ENCODE peak calls at places on chromosomes 2 and 18, in nine cellular contexts. P, C, D, O, W, K, M, X and R are unnamed samples.

GRCh38 chr2:46487667-46488333 is 8.4 kb downstream of the TMEM247 start:
- DNase-seq in P (no peak), C (peak), D (no peak), O (peak), W (no peak), K (no peak), M (peak), X (no peak), R (peak)

GRCh38 chr18:32093106-32093511 is 1.4 kb downstream of the RNF138 start:
- DNase-seq in P (no peak), C (peak), D (peak), O (peak), W (peak), K (peak), M (peak), X (peak), R (peak)

GRCh38 chr2:189143930-189144329 is 35.6 kb downstream of the COL5A2 start:
- DNase-seq in P (no peak), C (peak), D (no peak), O (peak), W (no peak), K (no peak), M (no peak), X (no peak), R (no peak)

GRCh38 chr18:59865241-59865986 is 34.4 kb upstream of the PMAIP1 start:
- DNase-seq in P (no peak), C (no peak), D (no peak), O (no peak), W (no peak), K (no peak), M (no peak), X (no peak), R (no peak)

GRCh38 chr2:136129601-136130000 is 11.7 kb upstream of the CXCR4 start:
- DNase-seq in P (no peak), C (no peak), D (no peak), O (no peak), W (no peak), K (peak), M (no peak), X (no peak), R (no peak)

GRCh38 chr2:53593891-53594585 is 173.6 kb upstream of the CHAC2 start:
- DNase-seq in P (peak), C (peak), D (no peak), O (peak), W (no peak), K (no peak), M (no peak), X (no peak), R (no peak)

GRCh38 chr2:133651861-133652260 is 83.6 kb upstream of the NCKAP5 start:
- DNase-seq in P (no peak), C (no peak), D (no peak), O (no peak), W (no peak), K (no peak), M (no peak), X (no peak), R (no peak)

GRCh38 chr2:239369631-239370161 is 31.1 kb downstream of the HDAC4 start:
- DNase-seq in P (peak), C (peak), D (no peak), O (no peak), W (peak), K (peak), M (peak), X (no peak), R (peak)

GRCh38 chr18:35603528-35603927 is 22.0 kb downstream of the GALNT1 start:
- DNase-seq in P (no peak), C (no peak), D (no peak), O (no peak), W (no peak), K (no peak), M (no peak), X (no peak), R (no peak)